ENCODE peak calls at places on chromosomes 11 and 22, in nine cellular contexts. One of them, this sample, is unnamed. For H3K9me3, the result is how much of the 10 kb centered on the place peaks cover.

GRCh38 chr11:96426356-96427103 is 36.7 kb downstream of the JRKL start:
- DNase-seq in pancreas: no peak
- DNase-seq in tibial artery: no peak
- DNase-seq in CD4-positive, alpha-beta T cell: no peak
- DNase-seq in HCT116: peak
- DNase-seq in BE2C: no peak
- DNase-seq in colonic mucosa: no peak
- DNase-seq in sigmoid colon: no peak
- DNase-seq in IMR-90: peak
- DNase-seq in this sample: no peak

GRCh38 chr22:33971561-33971961 is 51.3 kb upstream of the LARGE1 start:
- DNase-seq in pancreas: no peak
- DNase-seq in tibial artery: no peak
- DNase-seq in CD4-positive, alpha-beta T cell: no peak
- DNase-seq in HCT116: no peak
- DNase-seq in BE2C: no peak
- DNase-seq in colonic mucosa: no peak
- DNase-seq in sigmoid colon: no peak
- DNase-seq in IMR-90: no peak
- DNase-seq in this sample: no peak

GRCh38 chr22:36858156-36858555 is 2.6 kb upstream of the NCF4 start:
- DNase-seq in pancreas: no peak
- DNase-seq in tibial artery: no peak
- DNase-seq in CD4-positive, alpha-beta T cell: no peak
- DNase-seq in HCT116: no peak
- DNase-seq in BE2C: no peak
- DNase-seq in colonic mucosa: no peak
- DNase-seq in sigmoid colon: peak
- DNase-seq in IMR-90: no peak
- DNase-seq in this sample: no peak

GRCh38 chr11:103448966-103449365 is 339.7 kb downstream of the DYNC2H1 start:
- DNase-seq in pancreas: no peak
- DNase-seq in tibial artery: no peak
- DNase-seq in CD4-positive, alpha-beta T cell: no peak
- DNase-seq in HCT116: no peak
- DNase-seq in BE2C: no peak
- DNase-seq in colonic mucosa: no peak
- DNase-seq in sigmoid colon: no peak
- DNase-seq in IMR-90: no peak
- DNase-seq in this sample: no peak

GRCh38 chr22:20243545-20244249 is 24.4 kb downstream of the RTN4R start:
- DNase-seq in pancreas: no peak
- DNase-seq in tibial artery: no peak
- DNase-seq in CD4-positive, alpha-beta T cell: peak
- DNase-seq in HCT116: no peak
- DNase-seq in BE2C: peak
- DNase-seq in colonic mucosa: peak
- DNase-seq in sigmoid colon: peak
- DNase-seq in IMR-90: peak
- DNase-seq in this sample: peak

GRCh38 chr22:40533712-40534378 is 102.7 kb downstream of the MRTFA start:
- DNase-seq in pancreas: no peak
- DNase-seq in tibial artery: no peak
- DNase-seq in CD4-positive, alpha-beta T cell: peak
- DNase-seq in HCT116: no peak
- DNase-seq in BE2C: no peak
- DNase-seq in colonic mucosa: no peak
- DNase-seq in sigmoid colon: no peak
- DNase-seq in IMR-90: peak
- DNase-seq in this sample: no peak

GRCh38 chr11:108302121-108302785 is 79.4 kb downstream of the ATM start:
- DNase-seq in pancreas: no peak
- DNase-seq in tibial artery: no peak
- DNase-seq in CD4-positive, alpha-beta T cell: no peak
- DNase-seq in HCT116: no peak
- DNase-seq in BE2C: no peak
- DNase-seq in colonic mucosa: no peak
- DNase-seq in sigmoid colon: no peak
- DNase-seq in IMR-90: peak
- DNase-seq in this sample: no peak

GRCh38 chr11:33444835-33445594 is 187.8 kb downstream of the HIPK3 start:
- DNase-seq in pancreas: no peak
- DNase-seq in tibial artery: no peak
- DNase-seq in CD4-positive, alpha-beta T cell: no peak
- DNase-seq in HCT116: no peak
- DNase-seq in BE2C: no peak
- DNase-seq in colonic mucosa: no peak
- DNase-seq in sigmoid colon: no peak
- DNase-seq in IMR-90: peak
- DNase-seq in this sample: no peak

GRCh38 chr11:119529936-119530335 is 107.0 kb upstream of the THY1 start:
- DNase-seq in pancreas: no peak
- DNase-seq in tibial artery: no peak
- DNase-seq in CD4-positive, alpha-beta T cell: no peak
- DNase-seq in HCT116: no peak
- DNase-seq in BE2C: no peak
- DNase-seq in colonic mucosa: no peak
- DNase-seq in sigmoid colon: no peak
- DNase-seq in IMR-90: no peak
- DNase-seq in this sample: no peak

GRCh38 chr11:76636826-76637460 is 33.6 kb downstream of the LRRC32 start:
- DNase-seq in pancreas: no peak
- DNase-seq in tibial artery: no peak
- DNase-seq in CD4-positive, alpha-beta T cell: no peak
- DNase-seq in HCT116: no peak
- DNase-seq in BE2C: no peak
- DNase-seq in colonic mucosa: no peak
- DNase-seq in sigmoid colon: peak
- DNase-seq in IMR-90: no peak
- DNase-seq in this sample: peak

GRCh38 chr11:123188508-123189165 is 6.4 kb downstream of the CLMP start:
- DNase-seq in pancreas: no peak
- DNase-seq in tibial artery: no peak
- DNase-seq in CD4-positive, alpha-beta T cell: no peak
- DNase-seq in HCT116: no peak
- DNase-seq in BE2C: no peak
- DNase-seq in colonic mucosa: no peak
- DNase-seq in sigmoid colon: no peak
- DNase-seq in IMR-90: peak
- DNase-seq in this sample: no peak
- TF ChIP-seq CTCF in pancreas: no peak
- TF ChIP-seq CTCF in tibial artery: no peak
- TF ChIP-seq CTCF in CD4-positive, alpha-beta T cell: no peak
- TF ChIP-seq CTCF in HCT116: no peak
- TF ChIP-seq CTCF in BE2C: no peak
- TF ChIP-seq CTCF in colonic mucosa: no peak
- TF ChIP-seq CTCF in sigmoid colon: no peak
- TF ChIP-seq CTCF in IMR-90: no peak
- TF ChIP-seq CTCF in this sample: no peak

GRCh38 chr22:47334596-47334995 is 572.1 kb downstream of the TBC1D22A start:
- DNase-seq in pancreas: no peak
- DNase-seq in tibial artery: no peak
- DNase-seq in CD4-positive, alpha-beta T cell: no peak
- DNase-seq in HCT116: no peak
- DNase-seq in BE2C: no peak
- DNase-seq in colonic mucosa: no peak
- DNase-seq in sigmoid colon: no peak
- DNase-seq in IMR-90: no peak
- DNase-seq in this sample: no peak

GRCh38 chr22:47337161-47337621 is 574.7 kb downstream of the TBC1D22A start:
- DNase-seq in pancreas: no peak
- DNase-seq in tibial artery: no peak
- DNase-seq in CD4-positive, alpha-beta T cell: no peak
- DNase-seq in HCT116: peak
- DNase-seq in BE2C: no peak
- DNase-seq in colonic mucosa: no peak
- DNase-seq in sigmoid colon: no peak
- DNase-seq in IMR-90: peak
- DNase-seq in this sample: peak

GRCh38 chr22:47335958-47336357 is 573.5 kb downstream of the TBC1D22A start:
- DNase-seq in pancreas: no peak
- DNase-seq in tibial artery: no peak
- DNase-seq in CD4-positive, alpha-beta T cell: no peak
- DNase-seq in HCT116: no peak
- DNase-seq in BE2C: no peak
- DNase-seq in colonic mucosa: no peak
- DNase-seq in sigmoid colon: no peak
- DNase-seq in IMR-90: no peak
- DNase-seq in this sample: no peak

GRCh38 chr22:47333625-47334024 is 571.2 kb downstream of the TBC1D22A start:
- DNase-seq in pancreas: no peak
- DNase-seq in tibial artery: no peak
- DNase-seq in CD4-positive, alpha-beta T cell: no peak
- DNase-seq in HCT116: peak
- DNase-seq in BE2C: no peak
- DNase-seq in colonic mucosa: no peak
- DNase-seq in sigmoid colon: no peak
- DNase-seq in IMR-90: peak
- DNase-seq in this sample: no peak

GRCh38 chr22:47335460-47335859 is 573.0 kb downstream of the TBC1D22A start:
- DNase-seq in pancreas: no peak
- DNase-seq in tibial artery: no peak
- DNase-seq in CD4-positive, alpha-beta T cell: no peak
- DNase-seq in HCT116: no peak
- DNase-seq in BE2C: no peak
- DNase-seq in colonic mucosa: no peak
- DNase-seq in sigmoid colon: no peak
- DNase-seq in IMR-90: no peak
- DNase-seq in this sample: peak
- H3K9me3 ChIP-seq in pancreas: under half
- H3K9me3 ChIP-seq in tibial artery: under half
- H3K9me3 ChIP-seq in CD4-positive, alpha-beta T cell: under half
- H3K9me3 ChIP-seq in HCT116: under half
- H3K9me3 ChIP-seq in BE2C: under half
- H3K9me3 ChIP-seq in colonic mucosa: under half
- H3K9me3 ChIP-seq in sigmoid colon: under half
- H3K9me3 ChIP-seq in IMR-90: under half
- H3K9me3 ChIP-seq in this sample: under half

DNA sequence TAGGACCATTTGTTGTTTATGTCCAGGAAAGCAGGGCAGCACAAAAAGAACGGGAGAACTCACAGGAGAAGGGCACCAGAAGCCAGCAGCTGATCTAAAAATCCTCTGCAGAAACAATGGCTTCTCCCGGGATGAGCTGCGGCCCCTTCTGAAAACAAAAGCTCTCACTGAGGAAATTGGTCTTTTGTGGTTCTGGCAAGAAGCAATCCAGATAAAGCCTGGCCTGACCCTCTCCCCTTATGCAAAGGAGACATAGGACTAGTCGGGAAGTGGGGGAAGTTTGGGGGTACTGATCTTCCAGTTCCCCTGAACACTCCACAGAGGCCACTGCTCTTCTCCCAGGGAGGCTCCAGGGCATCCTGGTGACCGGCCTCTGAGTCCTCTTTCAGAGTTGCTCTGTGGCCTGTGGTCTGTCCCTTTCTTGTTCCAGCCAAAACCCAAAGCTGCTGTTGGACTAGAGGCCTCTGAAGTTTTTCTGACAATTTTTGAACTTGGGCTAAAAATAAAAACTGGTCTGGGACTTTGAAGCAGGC is 381.3 kb upstream of the CADM1 start:
- DNase-seq in pancreas: no peak
- DNase-seq in tibial artery: no peak
- DNase-seq in CD4-positive, alpha-beta T cell: no peak
- DNase-seq in HCT116: no peak
- DNase-seq in BE2C: no peak
- DNase-seq in colonic mucosa: no peak
- DNase-seq in sigmoid colon: no peak
- DNase-seq in IMR-90: no peak
- DNase-seq in this sample: no peak
- TF ChIP-seq CTCF in pancreas: no peak
- TF ChIP-seq CTCF in tibial artery: no peak
- TF ChIP-seq CTCF in CD4-positive, alpha-beta T cell: no peak
- TF ChIP-seq CTCF in HCT116: no peak
- TF ChIP-seq CTCF in BE2C: no peak
- TF ChIP-seq CTCF in colonic mucosa: no peak
- TF ChIP-seq CTCF in sigmoid colon: no peak
- TF ChIP-seq CTCF in IMR-90: no peak
- TF ChIP-seq CTCF in this sample: no peak

DNA sequence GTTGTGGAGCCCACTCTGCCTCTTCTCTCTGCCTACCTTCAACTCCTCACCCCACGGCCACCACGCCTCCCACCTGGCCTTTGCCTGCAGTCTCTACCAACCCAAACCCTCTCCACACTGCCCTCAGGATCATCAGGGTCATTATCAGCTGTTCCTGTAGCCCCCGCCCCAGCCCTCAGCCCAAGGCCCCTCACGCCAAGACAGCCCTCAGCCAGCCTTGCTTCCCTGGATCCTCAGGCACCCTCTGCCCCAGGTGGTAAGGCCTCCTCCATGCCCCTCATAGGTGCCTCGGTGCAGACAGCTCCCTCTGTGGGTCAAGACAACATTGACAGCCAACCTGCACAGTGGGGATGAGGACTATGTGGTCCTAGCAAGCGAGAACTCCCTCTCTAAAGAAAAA is 1.7 kb downstream of the SBF1 start:
- DNase-seq in pancreas: no peak
- DNase-seq in tibial artery: no peak
- DNase-seq in CD4-positive, alpha-beta T cell: peak
- DNase-seq in HCT116: peak
- DNase-seq in BE2C: no peak
- DNase-seq in colonic mucosa: peak
- DNase-seq in sigmoid colon: no peak
- DNase-seq in IMR-90: no peak
- DNase-seq in this sample: no peak
- H3K9me3 ChIP-seq in pancreas: under half
- H3K9me3 ChIP-seq in tibial artery: under half
- H3K9me3 ChIP-seq in CD4-positive, alpha-beta T cell: under half
- H3K9me3 ChIP-seq in HCT116: under half
- H3K9me3 ChIP-seq in BE2C: under half
- H3K9me3 ChIP-seq in colonic mucosa: under half
- H3K9me3 ChIP-seq in sigmoid colon: under half
- H3K9me3 ChIP-seq in IMR-90: under half
- H3K9me3 ChIP-seq in this sample: under half

GRCh38 chr11:82038151-82038550 is 695.5 kb downstream of the FAM181B start:
- DNase-seq in pancreas: no peak
- DNase-seq in tibial artery: no peak
- DNase-seq in CD4-positive, alpha-beta T cell: no peak
- DNase-seq in HCT116: no peak
- DNase-seq in BE2C: no peak
- DNase-seq in colonic mucosa: no peak
- DNase-seq in sigmoid colon: no peak
- DNase-seq in IMR-90: no peak
- DNase-seq in this sample: no peak
- TF ChIP-seq CTCF in pancreas: no peak
- TF ChIP-seq CTCF in tibial artery: no peak
- TF ChIP-seq CTCF in CD4-positive, alpha-beta T cell: no peak
- TF ChIP-seq CTCF in HCT116: no peak
- TF ChIP-seq CTCF in BE2C: no peak
- TF ChIP-seq CTCF in colonic mucosa: no peak
- TF ChIP-seq CTCF in sigmoid colon: no peak
- TF ChIP-seq CTCF in IMR-90: no peak
- TF ChIP-seq CTCF in this sample: no peak

GRCh38 chr11:99208813-99209212 is 188.1 kb downstream of the CNTN5 start:
- DNase-seq in pancreas: no peak
- DNase-seq in tibial artery: no peak
- DNase-seq in CD4-positive, alpha-beta T cell: no peak
- DNase-seq in HCT116: no peak
- DNase-seq in BE2C: no peak
- DNase-seq in colonic mucosa: no peak
- DNase-seq in sigmoid colon: no peak
- DNase-seq in IMR-90: no peak
- DNase-seq in this sample: no peak
- H3K9me3 ChIP-seq in pancreas: under half
- H3K9me3 ChIP-seq in tibial artery: under half
- H3K9me3 ChIP-seq in CD4-positive, alpha-beta T cell: under half
- H3K9me3 ChIP-seq in HCT116: under half
- H3K9me3 ChIP-seq in BE2C: under half
- H3K9me3 ChIP-seq in colonic mucosa: under half
- H3K9me3 ChIP-seq in sigmoid colon: under half
- H3K9me3 ChIP-seq in IMR-90: under half
- H3K9me3 ChIP-seq in this sample: under half